ENCODE peak calls at places on chromosomes 7 and 10, in five cellular contexts. One of them, this sample, is unnamed. For H3K9me3, the result is how much of the 10 kb centered on the place peaks cover.

GRCh38 chr10:123007558-123008378 is 827 bp downstream of the IKZF5 start:
- DNase-seq in PC-3: peak
- DNase-seq in hepatocyte: peak
- DNase-seq in psoas muscle: no peak
- DNase-seq in lower lobe of right lung: peak
- DNase-seq in this sample: peak

GRCh38 chr7:82605247-82605864 is 161.8 kb upstream of the CACNA2D1 start:
- DNase-seq in PC-3: peak
- DNase-seq in hepatocyte: peak
- DNase-seq in psoas muscle: no peak
- DNase-seq in lower lobe of right lung: no peak
- DNase-seq in this sample: peak

GRCh38 chr7:490461-491291 is 29.0 kb downstream of the PDGFA start:
- DNase-seq in PC-3: no peak
- DNase-seq in hepatocyte: no peak
- DNase-seq in psoas muscle: peak
- DNase-seq in lower lobe of right lung: peak
- DNase-seq in this sample: no peak

GRCh38 chr10:90587081-90587491 is 270.8 kb downstream of the HTR7 start:
- DNase-seq in PC-3: peak
- DNase-seq in hepatocyte: peak
- DNase-seq in psoas muscle: no peak
- DNase-seq in lower lobe of right lung: no peak
- DNase-seq in this sample: peak

GRCh38 chr10:114486938-114487814 is 82.9 kb upstream of the AFAP1L2 start:
- DNase-seq in PC-3: peak
- DNase-seq in hepatocyte: no peak
- DNase-seq in psoas muscle: no peak
- DNase-seq in lower lobe of right lung: no peak
- DNase-seq in this sample: peak

GRCh38 chr10:95475827-95476481 is 85.2 kb downstream of the SORBS1 start:
- DNase-seq in PC-3: peak
- DNase-seq in hepatocyte: peak
- DNase-seq in psoas muscle: peak
- DNase-seq in lower lobe of right lung: no peak
- DNase-seq in this sample: no peak

GRCh38 chr7:136403591-136403990 is 426.4 kb upstream of the MTPN start:
- DNase-seq in PC-3: no peak
- DNase-seq in hepatocyte: no peak
- DNase-seq in psoas muscle: no peak
- DNase-seq in lower lobe of right lung: no peak
- DNase-seq in this sample: no peak

GRCh38 chr10:101840102-101840684 is 3.4 kb downstream of the KCNIP2 start:
- DNase-seq in PC-3: no peak
- DNase-seq in hepatocyte: no peak
- DNase-seq in psoas muscle: no peak
- DNase-seq in lower lobe of right lung: peak
- DNase-seq in this sample: no peak

GRCh38 chr10:99435986-99436633 is 5.7 kb upstream of the GOT1 start:
- DNase-seq in PC-3: peak
- DNase-seq in hepatocyte: peak
- DNase-seq in psoas muscle: no peak
- DNase-seq in lower lobe of right lung: no peak
- DNase-seq in this sample: no peak

GRCh38 chr7:154202002-154202401 is 149.8 kb downstream of the DPP6 start:
- DNase-seq in PC-3: no peak
- DNase-seq in hepatocyte: no peak
- DNase-seq in psoas muscle: no peak
- DNase-seq in lower lobe of right lung: no peak
- DNase-seq in this sample: no peak

GRCh38 chr10:124743188-124744046 is 761 bp downstream of the FAM53B start:
- DNase-seq in PC-3: peak
- DNase-seq in hepatocyte: peak
- DNase-seq in psoas muscle: peak
- DNase-seq in lower lobe of right lung: peak
- DNase-seq in this sample: no peak

GRCh38 chr10:116773306-116773705 is 30.9 kb upstream of the HSPA12A start:
- DNase-seq in PC-3: no peak
- DNase-seq in hepatocyte: no peak
- DNase-seq in psoas muscle: no peak
- DNase-seq in lower lobe of right lung: no peak
- DNase-seq in this sample: no peak

GRCh38 chr10:78575400-78575799 is 493.4 kb upstream of the ZMIZ1 start:
- DNase-seq in PC-3: no peak
- DNase-seq in hepatocyte: no peak
- DNase-seq in psoas muscle: no peak
- DNase-seq in lower lobe of right lung: no peak
- DNase-seq in this sample: no peak

GRCh38 chr10:78893217-78893616 is 175.5 kb upstream of the ZMIZ1 start:
- DNase-seq in PC-3: no peak
- DNase-seq in hepatocyte: no peak
- DNase-seq in psoas muscle: peak
- DNase-seq in lower lobe of right lung: no peak
- DNase-seq in this sample: no peak

GRCh38 chr7:1412322-1413261 is 46.7 kb downstream of the MICALL2 start:
- DNase-seq in PC-3: peak
- DNase-seq in hepatocyte: peak
- DNase-seq in psoas muscle: peak
- DNase-seq in lower lobe of right lung: peak
- DNase-seq in this sample: peak

GRCh38 chr7:116317907-116318306 is 107.6 kb downstream of the TES start:
- DNase-seq in PC-3: peak
- DNase-seq in hepatocyte: no peak
- DNase-seq in psoas muscle: no peak
- DNase-seq in lower lobe of right lung: no peak
- DNase-seq in this sample: peak

GRCh38 chr7:50667338-50667737 is 102.1 kb upstream of the DDC start:
- DNase-seq in PC-3: no peak
- DNase-seq in hepatocyte: no peak
- DNase-seq in psoas muscle: no peak
- DNase-seq in lower lobe of right lung: no peak
- DNase-seq in this sample: no peak

GRCh38 chr7:155602750-155603149 is 41.7 kb upstream of the RBM33 start:
- DNase-seq in PC-3: no peak
- DNase-seq in hepatocyte: no peak
- DNase-seq in psoas muscle: no peak
- DNase-seq in lower lobe of right lung: no peak
- DNase-seq in this sample: no peak

DNA sequence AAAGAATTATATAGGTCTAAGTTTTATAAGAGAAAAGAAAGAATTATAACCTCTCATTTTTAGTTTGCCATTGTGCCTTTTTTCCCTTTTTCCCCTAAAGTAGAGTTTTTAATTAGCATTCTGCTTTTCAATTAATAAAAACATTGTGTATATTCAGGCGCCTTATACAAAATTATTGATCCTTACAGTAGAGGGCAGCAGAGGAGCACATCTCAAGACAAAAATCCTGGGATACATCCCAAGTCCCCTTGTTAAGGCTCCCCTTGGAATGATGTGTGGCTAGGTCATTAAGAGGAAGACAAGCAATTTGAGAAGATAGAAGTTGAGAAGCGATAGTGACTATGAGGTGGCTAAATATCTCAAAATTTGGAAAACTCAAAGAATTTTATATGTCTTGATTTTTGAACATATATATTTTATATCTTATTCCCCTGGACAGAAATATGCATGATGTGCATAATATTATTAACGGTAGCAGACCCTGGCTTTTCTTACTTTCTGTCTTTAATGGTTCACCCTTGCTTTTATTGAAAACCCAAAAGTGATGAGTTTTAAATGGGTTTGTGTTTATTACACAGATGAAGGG is 19.1 kb upstream of the TPK1 start:
- DNase-seq in PC-3: peak
- DNase-seq in hepatocyte: peak
- DNase-seq in psoas muscle: no peak
- DNase-seq in lower lobe of right lung: no peak
- DNase-seq in this sample: peak
- TF ChIP-seq CTCF in PC-3: peak
- TF ChIP-seq CTCF in hepatocyte: peak
- TF ChIP-seq CTCF in psoas muscle: peak
- TF ChIP-seq CTCF in lower lobe of right lung: peak
- TF ChIP-seq CTCF in this sample: peak

GRCh38 chr7:23467281-23467680 is 3.0 kb downstream of the IGF2BP3 start:
- DNase-seq in PC-3: no peak
- DNase-seq in hepatocyte: peak
- DNase-seq in psoas muscle: no peak
- DNase-seq in lower lobe of right lung: no peak
- DNase-seq in this sample: no peak
- H3K4me3 ChIP-seq in PC-3: peak
- H3K4me3 ChIP-seq in hepatocyte: peak
- H3K4me3 ChIP-seq in psoas muscle: no peak
- H3K4me3 ChIP-seq in lower lobe of right lung: no peak
- H3K4me3 ChIP-seq in this sample: peak

GRCh38 chr7:36942558-36943354 is 218.5 kb upstream of the AOAH start:
- DNase-seq in PC-3: no peak
- DNase-seq in hepatocyte: no peak
- DNase-seq in psoas muscle: no peak
- DNase-seq in lower lobe of right lung: no peak
- DNase-seq in this sample: no peak
- H3K9me3 ChIP-seq in PC-3: under half
- H3K9me3 ChIP-seq in hepatocyte: under half
- H3K9me3 ChIP-seq in psoas muscle: under half
- H3K9me3 ChIP-seq in lower lobe of right lung: under half
- H3K9me3 ChIP-seq in this sample: under half

GRCh38 chr10:29735628-29736324 is 101.0 kb upstream of the SVIL start:
- DNase-seq in PC-3: peak
- DNase-seq in hepatocyte: peak
- DNase-seq in psoas muscle: peak
- DNase-seq in lower lobe of right lung: peak
- DNase-seq in this sample: peak
- TF ChIP-seq CTCF in PC-3: peak
- TF ChIP-seq CTCF in hepatocyte: peak
- TF ChIP-seq CTCF in psoas muscle: peak
- TF ChIP-seq CTCF in lower lobe of right lung: peak
- TF ChIP-seq CTCF in this sample: peak

GRCh38 chr7:132411142-132411541 is 165.1 kb downstream of the PLXNA4 start:
- DNase-seq in PC-3: no peak
- DNase-seq in hepatocyte: no peak
- DNase-seq in psoas muscle: no peak
- DNase-seq in lower lobe of right lung: no peak
- DNase-seq in this sample: no peak

GRCh38 chr7:132410385-132410784 is 165.9 kb downstream of the PLXNA4 start:
- DNase-seq in PC-3: no peak
- DNase-seq in hepatocyte: peak
- DNase-seq in psoas muscle: no peak
- DNase-seq in lower lobe of right lung: no peak
- DNase-seq in this sample: no peak

GRCh38 chr7:132406039-132406438 is 170.2 kb downstream of the PLXNA4 start:
- DNase-seq in PC-3: no peak
- DNase-seq in hepatocyte: no peak
- DNase-seq in psoas muscle: no peak
- DNase-seq in lower lobe of right lung: no peak
- DNase-seq in this sample: no peak

GRCh38 chr7:132404261-132404660 is 172.0 kb downstream of the PLXNA4 start:
- DNase-seq in PC-3: no peak
- DNase-seq in hepatocyte: no peak
- DNase-seq in psoas muscle: no peak
- DNase-seq in lower lobe of right lung: no peak
- DNase-seq in this sample: no peak

DNA sequence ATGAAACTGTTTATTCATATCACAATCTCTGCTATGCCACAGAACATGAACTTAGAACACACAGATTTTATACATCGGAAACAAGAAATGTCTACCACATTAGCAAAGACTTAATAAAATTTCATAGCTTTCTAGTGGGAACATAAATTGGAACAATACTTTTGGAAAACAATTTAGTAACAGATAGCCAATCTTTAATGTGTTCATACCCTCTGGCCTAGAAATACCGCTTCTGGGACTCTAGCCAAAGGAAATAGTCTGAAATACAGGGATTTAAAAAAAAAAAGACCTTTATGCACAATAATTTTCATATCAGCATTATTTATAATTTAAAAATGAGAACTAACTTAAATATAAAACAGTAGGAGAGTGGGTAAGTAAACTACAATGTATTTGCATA is 168.5 kb downstream of the PLXNA4 start:
- DNase-seq in PC-3: no peak
- DNase-seq in hepatocyte: no peak
- DNase-seq in psoas muscle: no peak
- DNase-seq in lower lobe of right lung: no peak
- DNase-seq in this sample: no peak
- H3K4me3 ChIP-seq in PC-3: no peak
- H3K4me3 ChIP-seq in hepatocyte: no peak
- H3K4me3 ChIP-seq in psoas muscle: no peak
- H3K4me3 ChIP-seq in lower lobe of right lung: no peak
- H3K4me3 ChIP-seq in this sample: no peak